ENCODE peak calls at places on chromosomes 6 and 20, in nine cellular contexts. S, F, E, H, L, Z, V, W and Y are unnamed samples. For H3K36me3, the result is how much of the 10 kb centered on the place peaks cover.

GRCh38 chr6:134416501-134417154 is 98.7 kb upstream of the SGK1 start:
- DNase-seq in S (peak), F (no peak), E (no peak), H (no peak), L (no peak), Z (no peak), V (no peak), W (no peak), Y (no peak)

GRCh38 chr6:51021171-51021570 is 202.5 kb downstream of the TFAP2B start:
- DNase-seq in S (no peak), F (no peak), E (no peak), H (no peak), L (no peak), Z (no peak), V (no peak), W (no peak), Y (no peak)

GRCh38 chr6:54419885-54420284 is 111.6 kb downstream of the TINAG start:
- DNase-seq in S (peak), F (no peak), E (no peak), H (no peak), L (no peak), Z (no peak), V (no peak), W (no peak), Y (no peak)

GRCh38 chr6:158770533-158770932 is 48.6 kb downstream of the EZR start:
- DNase-seq in S (no peak), F (no peak), E (no peak), H (no peak), L (no peak), Z (peak), V (no peak), W (no peak), Y (no peak)

GRCh38 chr6:324729-325125 is 32.4 kb downstream of the DUSP22 start:
- DNase-seq in S (no peak), F (no peak), E (no peak), H (no peak), L (no peak), Z (no peak), V (no peak), W (no peak), Y (peak)

GRCh38 chr20:64168381-64169088 is 4.3 kb downstream of the MYT1 start:
- DNase-seq in S (no peak), F (no peak), E (no peak), H (no peak), L (no peak), Z (no peak), V (no peak), W (no peak), Y (no peak)

GRCh38 chr20:62725596-62726268 is 17.1 kb downstream of the NTSR1 start:
- DNase-seq in S (no peak), F (no peak), E (no peak), H (no peak), L (no peak), Z (no peak), V (no peak), W (no peak), Y (no peak)

GRCh38 chr20:39885975-39886649 is 802.9 kb downstream of the MAFB start:
- DNase-seq in S (peak), F (peak), E (peak), H (peak), L (peak), Z (peak), V (peak), W (peak), Y (peak)

GRCh38 chr20:44796758-44797457 is 13.4 kb downstream of the RIMS4 start:
- DNase-seq in S (no peak), F (no peak), E (no peak), H (no peak), L (no peak), Z (no peak), V (no peak), W (no peak), Y (no peak)

GRCh38 chr20:36206068-36206467 is 30.2 kb upstream of the AAR2 start:
- DNase-seq in S (no peak), F (no peak), E (no peak), H (no peak), L (no peak), Z (no peak), V (no peak), W (no peak), Y (no peak)

GRCh38 chr6:29035951-29036350 is 9.0 kb downstream of the OR2W1 start:
- DNase-seq in S (no peak), F (no peak), E (no peak), H (no peak), L (no peak), Z (no peak), V (no peak), W (no peak), Y (peak)

GRCh38 chr6:5671604-5672559 is 334.8 kb downstream of the NRN1 start:
- DNase-seq in S (no peak), F (no peak), E (no peak), H (no peak), L (no peak), Z (no peak), V (no peak), W (no peak), Y (no peak)

GRCh38 chr6:41427642-41428401 is 92.4 kb downstream of the NCR2 start:
- DNase-seq in S (no peak), F (peak), E (no peak), H (peak), L (peak), Z (peak), V (peak), W (no peak), Y (peak)

GRCh38 chr20:40287683-40288082 is 401.4 kb downstream of the MAFB start:
- DNase-seq in S (no peak), F (no peak), E (no peak), H (no peak), L (no peak), Z (no peak), V (no peak), W (no peak), Y (no peak)

GRCh38 chr6:6191476-6191875 is 129.0 kb downstream of the F13A1 start:
- DNase-seq in S (no peak), F (no peak), E (no peak), H (peak), L (peak), Z (no peak), V (no peak), W (peak), Y (peak)

GRCh38 chr6:6927437-6928361 is 180.1 kb upstream of the RREB1 start:
- DNase-seq in S (no peak), F (no peak), E (no peak), H (peak), L (no peak), Z (peak), V (peak), W (peak), Y (peak)

GRCh38 chr6:2951723-2952122 is 19.6 kb downstream of the SERPINB6 start:
- DNase-seq in S (no peak), F (peak), E (no peak), H (no peak), L (no peak), Z (peak), V (no peak), W (no peak), Y (peak)

GRCh38 chr6:129183681-129184216 is 300.8 kb downstream of the LAMA2 start:
- DNase-seq in S (no peak), F (no peak), E (no peak), H (no peak), L (no peak), Z (no peak), V (no peak), W (no peak), Y (no peak)

GRCh38 chr6:14713008-14713452 is 532.8 kb upstream of the JARID2 start:
- DNase-seq in S (peak), F (no peak), E (no peak), H (no peak), L (no peak), Z (peak), V (peak), W (no peak), Y (no peak)

GRCh38 chr6:109767961-109768360 is 76.9 kb downstream of the FIG4 start:
- DNase-seq in S (no peak), F (no peak), E (no peak), H (no peak), L (no peak), Z (no peak), V (no peak), W (no peak), Y (no peak)

GRCh38 chr6:52664991-52665686 is 5.8 kb upstream of the TMEM14A start:
- DNase-seq in S (no peak), F (no peak), E (no peak), H (no peak), L (no peak), Z (no peak), V (no peak), W (no peak), Y (no peak)

GRCh38 chr6:11097476-11097875 is 3.8 kb downstream of the SMIM13 start:
- DNase-seq in S (no peak), F (no peak), E (no peak), H (no peak), L (no peak), Z (no peak), V (no peak), W (no peak), Y (no peak)

GRCh38 chr20:32918296-32918695 is 59.6 kb downstream of the EFCAB8 start:
- DNase-seq in S (no peak), F (peak), E (no peak), H (no peak), L (no peak), Z (no peak), V (no peak), W (no peak), Y (peak)

GRCh38 chr6:44411141-44411540 is 23.6 kb downstream of the CDC5L start:
- DNase-seq in S (no peak), F (no peak), E (no peak), H (no peak), L (no peak), Z (no peak), V (no peak), W (no peak), Y (no peak)

GRCh38 chr6:143536866-143537691 is 25.6 kb upstream of the FUCA2 start:
- DNase-seq in S (no peak), F (peak), E (no peak), H (peak), L (peak), Z (peak), V (peak), W (peak), Y (peak)

GRCh38 chr6:25916330-25916729 is 14.2 kb downstream of the SLC17A2 start:
- DNase-seq in S (no peak), F (no peak), E (no peak), H (no peak), L (no peak), Z (no peak), V (no peak), W (no peak), Y (no peak)

GRCh38 chr6:81950877-81951276 is 198.4 kb upstream of the TENT5A start:
- DNase-seq in S (peak), F (no peak), E (no peak), H (no peak), L (no peak), Z (no peak), V (no peak), W (no peak), Y (no peak)

GRCh38 chr6:7107578-7108195 is at the start of gene RREB1:
- DNase-seq in S (no peak), F (peak), E (no peak), H (peak), L (peak), Z (peak), V (peak), W (peak), Y (peak)

GRCh38 chr6:113881473-113881980 is 24.4 kb downstream of the MARCKS start:
- DNase-seq in S (no peak), F (no peak), E (no peak), H (no peak), L (no peak), Z (no peak), V (no peak), W (no peak), Y (no peak)

GRCh38 chr20:50928469-50928868 is 2.8 kb downstream of the ADNP start:
- DNase-seq in S (no peak), F (no peak), E (no peak), H (no peak), L (no peak), Z (no peak), V (no peak), W (no peak), Y (no peak)
- H3K36me3 ChIP-seq in S (under half), F (under half), E (under half), H (under half), L (under half), Z (under half), V (under half), W (half or more), Y (under half)

DNA sequence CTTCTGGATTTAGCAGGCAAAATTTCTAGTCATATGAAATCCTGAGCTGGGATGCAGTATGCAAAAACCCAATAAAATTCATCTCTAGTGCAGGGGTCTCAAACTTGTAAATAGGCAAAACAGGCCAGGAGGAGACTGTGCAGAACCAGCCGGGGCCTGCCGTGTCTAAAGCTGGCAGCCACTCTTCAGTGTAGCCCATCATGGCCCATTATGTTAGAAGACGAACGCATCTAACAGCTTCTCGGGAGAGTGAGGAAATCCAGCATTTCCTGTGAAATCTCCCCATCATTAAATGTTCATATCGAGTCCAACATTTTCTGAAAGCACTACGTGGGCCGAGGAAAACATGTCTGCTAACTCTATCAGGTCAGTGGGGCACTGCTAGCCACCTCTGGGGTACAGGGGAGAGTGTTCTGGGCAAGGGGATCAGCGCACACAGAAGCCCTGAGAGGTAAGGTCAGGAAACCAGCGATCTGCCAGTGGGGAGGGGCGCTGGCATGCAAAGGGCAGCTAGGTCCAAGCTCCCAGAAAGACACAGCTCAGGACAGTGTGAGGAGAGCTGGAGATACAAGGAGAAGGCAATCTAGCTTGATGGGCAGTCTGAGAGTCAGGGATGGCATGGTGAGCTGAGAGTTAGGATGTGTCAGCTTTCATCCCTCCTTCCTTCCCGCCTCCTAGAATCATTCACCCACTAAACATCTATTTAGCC is 144.2 kb downstream of the PREX1 start:
- DNase-seq in S (no peak), F (no peak), E (no peak), H (no peak), L (no peak), Z (no peak), V (no peak), W (no peak), Y (no peak)
- H3K36me3 ChIP-seq in S (under half), F (under half), E (under half), H (under half), L (under half), Z (under half), V (under half), W (half or more), Y (under half)

GRCh38 chr20:31824554-31825313 is 5.6 kb downstream of the MYLK2 start:
- DNase-seq in S (no peak), F (no peak), E (no peak), H (no peak), L (no peak), Z (no peak), V (no peak), W (no peak), Y (peak)
- H3K36me3 ChIP-seq in S (under half), F (under half), E (under half), H (under half), L (under half), Z (under half), V (under half), W (under half), Y (under half)

DNA sequence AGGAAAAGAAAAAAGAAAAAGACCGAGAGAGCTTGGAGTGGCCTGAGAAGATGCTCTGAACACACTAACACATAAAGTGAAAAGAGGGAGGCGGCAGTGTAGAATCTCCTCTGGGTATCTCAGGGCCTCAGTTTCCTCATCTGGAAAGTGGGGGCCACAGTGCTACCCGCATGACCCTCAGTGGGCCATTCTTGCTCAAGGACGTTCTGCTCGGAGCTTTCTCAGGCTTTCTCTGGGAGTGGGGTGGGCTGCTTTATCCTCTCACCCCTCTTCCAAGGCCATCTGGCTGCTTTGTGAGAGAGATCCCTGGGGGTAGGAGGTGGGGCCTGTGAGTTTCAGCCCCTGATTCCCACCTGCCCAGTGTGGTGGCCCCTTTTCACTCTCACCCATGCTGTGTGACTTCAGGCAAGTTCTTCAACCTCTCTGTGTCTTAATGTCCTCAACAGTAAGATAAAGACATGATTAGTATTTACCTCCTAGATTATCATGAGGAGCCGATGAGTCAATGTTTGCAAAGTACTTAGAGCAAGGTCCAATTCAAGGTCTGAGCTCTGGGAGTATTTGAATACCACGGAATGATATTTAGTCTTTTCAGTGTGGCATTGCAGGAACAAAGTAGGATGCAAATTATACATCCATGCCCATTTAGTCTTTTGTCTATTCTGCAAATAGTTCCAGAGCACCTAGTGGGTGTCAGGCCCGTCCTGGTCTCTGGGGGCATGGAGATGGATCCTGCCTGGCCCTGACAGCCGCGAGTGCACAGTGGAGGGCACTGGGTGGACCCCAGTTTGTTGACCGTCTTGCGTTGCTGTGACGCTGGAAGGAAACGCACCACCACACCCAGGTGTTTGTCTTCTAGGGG is 34.3 kb downstream of the SRC start:
- DNase-seq in S (no peak), F (no peak), E (no peak), H (no peak), L (peak), Z (no peak), V (peak), W (no peak), Y (peak)
- H3K36me3 ChIP-seq in S (under half), F (under half), E (half or more), H (under half), L (under half), Z (under half), V (under half), W (under half), Y (under half)

GRCh38 chr20:34532320-34532719 is 16.1 kb downstream of the DYNLRB1 start:
- DNase-seq in S (no peak), F (no peak), E (no peak), H (no peak), L (no peak), Z (no peak), V (peak), W (no peak), Y (no peak)

GRCh38 chr20:34532751-34533150 is 16.5 kb downstream of the DYNLRB1 start:
- DNase-seq in S (no peak), F (no peak), E (no peak), H (no peak), L (no peak), Z (no peak), V (no peak), W (no peak), Y (no peak)

GRCh38 chr20:34530342-34530741 is 14.1 kb downstream of the DYNLRB1 start:
- DNase-seq in S (no peak), F (no peak), E (no peak), H (no peak), L (no peak), Z (no peak), V (no peak), W (no peak), Y (no peak)

GRCh38 chr20:34529742-34530141 is 13.5 kb downstream of the DYNLRB1 start:
- DNase-seq in S (no peak), F (no peak), E (no peak), H (no peak), L (no peak), Z (no peak), V (no peak), W (no peak), Y (no peak)

GRCh38 chr20:34531608-34532265 is 15.5 kb downstream of the DYNLRB1 start:
- DNase-seq in S (no peak), F (no peak), E (no peak), H (no peak), L (no peak), Z (no peak), V (peak), W (no peak), Y (no peak)
- H3K36me3 ChIP-seq in S (half or more), F (half or more), E (half or more), H (half or more), L (half or more), Z (under half), V (under half), W (half or more), Y (under half)